ENCODE peak calls at places on chromosome 4, in four cellular contexts. V is psoas muscle; I is hippocampal formation; K is activated CD4-positive, alpha-beta T cell treated with anti-CD3 and anti-CD28 coated beads, Interleukin-2, amount 10 ng/mL, durations not matched to agents 7 days and 5 days. Z is an unnamed sample.

GRCh38 chr4:56049428-56050212 is 100.9 kb downstream of the CEP135 start:
- DNase-seq in V (no peak), I (no peak), K (peak; percentile 14), Z (no peak)

GRCh38 chr4:3235030-3235345 is 14.0 kb upstream of the MSANTD1 start:
- DNase-seq in V (no peak), I (no peak), K (no peak), Z (no peak)

GRCh38 chr4:169158046-169158445 is 112.7 kb downstream of the SH3RF1 start:
- DNase-seq in V (no peak), I (no peak), K (no peak), Z (no peak)

GRCh38 chr4:36676139-36677050 is 395.0 kb downstream of the DTHD1 start:
- DNase-seq in V (no peak), I (no peak), K (no peak), Z (no peak)

GRCh38 chr4:122796801-122797404 is 29.7 kb upstream of the FGF2 start:
- DNase-seq in V (no peak), I (no peak), K (no peak), Z (no peak)

GRCh38 chr4:147772459-147772969 is 40.6 kb downstream of the ARHGAP10 start:
- DNase-seq in V (no peak), I (no peak), K (no peak), Z (peak; percentile 73)

GRCh38 chr4:53068755-53069154 is 206.6 kb downstream of the RASL11B start:
- DNase-seq in V (no peak), I (no peak), K (no peak), Z (no peak)

GRCh38 chr4:26916195-26916594 is 55.6 kb downstream of the STIM2 start:
- DNase-seq in V (no peak), I (no peak), K (no peak), Z (no peak)

GRCh38 chr4:183887351-183887750 is 17.8 kb upstream of the STOX2 start:
- DNase-seq in V (no peak), I (no peak), K (no peak), Z (no peak)

GRCh38 chr4:41879552-41879951 is 55.7 kb upstream of the TMEM33 start:
- DNase-seq in V (no peak), I (no peak), K (no peak), Z (no peak)

GRCh38 chr4:25306658-25307057 is 5.9 kb upstream of the ZCCHC4 start:
- DNase-seq in V (no peak), I (no peak), K (no peak), Z (no peak)

GRCh38 chr4:148447672-148448071 is 5.5 kb upstream of the NR3C2 start:
- DNase-seq in V (no peak), I (no peak), K (no peak), Z (no peak)

GRCh38 chr4:185559913-185560281 is 24.6 kb upstream of the PDLIM3 start:
- DNase-seq in V (peak; percentile 64), I (no peak), K (no peak), Z (no peak)

GRCh38 chr4:3683077-3683743 is 83.0 kb upstream of the ADRA2C start:
- DNase-seq in V (peak; percentile 40), I (no peak), K (no peak), Z (no peak)

GRCh38 chr4:169311643-169312365 is 41.0 kb upstream of the SH3RF1 start:
- DNase-seq in V (no peak), I (peak; percentile 27), K (peak; percentile 8), Z (no peak)

GRCh38 chr4:107519057-107519456 is 201.0 kb downstream of the PAPSS1 start:
- DNase-seq in V (no peak), I (peak; percentile 1), K (no peak), Z (peak; percentile 43)

GRCh38 chr4:537436-538264 is 38.4 kb downstream of the TMEM271 start:
- DNase-seq in V (no peak), I (no peak), K (no peak), Z (no peak)

GRCh38 chr4:8846864-8847263 is 24.8 kb downstream of the HMX1 start:
- DNase-seq in V (peak; percentile 24), I (no peak), K (no peak), Z (no peak)

GRCh38 chr4:186845137-186845842 is 121.6 kb upstream of the FAT1 start:
- DNase-seq in V (no peak), I (no peak), K (no peak), Z (peak; percentile 44)

GRCh38 chr4:73869130-73870055 is at the start of gene CXCL1:
- DNase-seq in V (peak; percentile 61), I (no peak), K (no peak), Z (no peak)

GRCh38 chr4:94410678-94411206 is 41.0 kb upstream of the PDLIM5 start:
- DNase-seq in V (peak; percentile 89), I (no peak), K (no peak), Z (no peak)

GRCh38 chr4:110091426-110091825 is 107.0 kb downstream of the ELOVL6 start:
- DNase-seq in V (no peak), I (no peak), K (no peak), Z (no peak)

GRCh38 chr4:81257021-81257420 is 42.0 kb upstream of the PRKG2 start:
- DNase-seq in V (no peak), I (no peak), K (no peak), Z (peak; percentile 5)

GRCh38 chr4:18127030-18127429 is 105.5 kb upstream of the LCORL start:
- DNase-seq in V (no peak), I (no peak), K (no peak), Z (no peak)

GRCh38 chr4:73019462-73020047 is 50.0 kb downstream of the COX18 start:
- DNase-seq in V (no peak), I (peak; percentile 17), K (peak; percentile 20), Z (peak; percentile 78)

GRCh38 chr4:99087887-99088484 is 602 bp downstream of the ADH5 start:
- DNase-seq in V (peak; percentile 86), I (peak; percentile 58), K (peak; percentile 11), Z (peak; percentile 62)

GRCh38 chr4:182065255-182065654 is 177.9 kb upstream of the TENM3 start:
- DNase-seq in V (no peak), I (no peak), K (no peak), Z (no peak)

GRCh38 chr4:125765936-125766335 is 451.2 kb downstream of the FAT4 start:
- DNase-seq in V (no peak), I (no peak), K (no peak), Z (no peak)

GRCh38 chr4:63275491-63275890 is 1133.8 kb downstream of the TECRL start:
- DNase-seq in V (no peak), I (no peak), K (no peak), Z (no peak)

Z was measured in amniotic stem cell.